ENCODE peak calls at places on chromosomes 3 and 15, in eight cellular contexts. X, J, Q, K, V, T, B and R are unnamed samples.

GRCh38 chr3:189267981-189268613 is 96.3 kb downstream of the TPRG1 start:
- DNase-seq in X (peak), J (no peak), Q (no peak), K (peak), V (no peak), T (peak), B (no peak), R (no peak)

GRCh38 chr3:46276497-46277099 is 34.3 kb downstream of the CCR3 start:
- DNase-seq in X (peak), J (peak), Q (peak), K (peak), V (peak), T (peak), B (no peak), R (peak)

GRCh38 chr15:40016224-40016865 is 22.6 kb downstream of the SRP14 start:
- DNase-seq in X (no peak), J (no peak), Q (no peak), K (peak), V (no peak), T (no peak), B (peak), R (no peak)

GRCh38 chr3:71503525-71504249 is 79.8 kb downstream of the FOXP1 start:
- DNase-seq in X (no peak), J (no peak), Q (no peak), K (peak), V (no peak), T (peak), B (peak), R (no peak)

GRCh38 chr3:46393011-46393410 is 13.9 kb downstream of the CCR5AS start:
- DNase-seq in X (no peak), J (no peak), Q (no peak), K (no peak), V (no peak), T (no peak), B (no peak), R (no peak)

GRCh38 chr3:122880624-122881023 is 85.8 kb downstream of the SLC49A4 start:
- DNase-seq in X (peak), J (no peak), Q (no peak), K (no peak), V (no peak), T (no peak), B (no peak), R (no peak)

GRCh38 chr3:195269375-195270078 is 1.4 kb downstream of the XXYLT1 start:
- DNase-seq in X (no peak), J (no peak), Q (no peak), K (no peak), V (no peak), T (no peak), B (no peak), R (no peak)

GRCh38 chr3:89227218-89227617 is 119.8 kb downstream of the EPHA3 start:
- DNase-seq in X (no peak), J (no peak), Q (no peak), K (peak), V (no peak), T (no peak), B (peak), R (no peak)

GRCh38 chr15:66714543-66714981 is 12.5 kb downstream of the SMAD6 start:
- DNase-seq in X (no peak), J (no peak), Q (no peak), K (no peak), V (no peak), T (peak), B (peak), R (no peak)

GRCh38 chr3:109922898-109923297 is 585.6 kb upstream of the DPPA4 start:
- DNase-seq in X (no peak), J (no peak), Q (no peak), K (no peak), V (no peak), T (no peak), B (no peak), R (no peak)

GRCh38 chr3:143171141-143171651 is 51.6 kb downstream of the CHST2 start:
- DNase-seq in X (no peak), J (no peak), Q (peak), K (peak), V (no peak), T (no peak), B (peak), R (peak)

GRCh38 chr3:50246517-50246954 is 10.5 kb downstream of the GNAI2 start:
- DNase-seq in X (peak), J (peak), Q (peak), K (peak), V (peak), T (peak), B (peak), R (peak)

GRCh38 chr15:48563944-48564343 is 81.6 kb downstream of the FBN1 start:
- DNase-seq in X (no peak), J (no peak), Q (no peak), K (no peak), V (no peak), T (no peak), B (no peak), R (no peak)

GRCh38 chr15:40511472-40512133 is 40.8 kb downstream of the CHST14 start:
- DNase-seq in X (peak), J (no peak), Q (no peak), K (peak), V (no peak), T (peak), B (peak), R (no peak)

GRCh38 chr15:59013246-59013645 is 25.8 kb downstream of the RNF111 start:
- DNase-seq in X (no peak), J (no peak), Q (no peak), K (peak), V (no peak), T (no peak), B (no peak), R (no peak)

GRCh38 chr3:161413127-161413854 is 42.0 kb upstream of the SPTSSB start:
- DNase-seq in X (no peak), J (no peak), Q (no peak), K (peak), V (no peak), T (no peak), B (peak), R (no peak)

GRCh38 chr3:38600551-38600950 is 48.9 kb downstream of the SCN5A start:
- DNase-seq in X (no peak), J (no peak), Q (no peak), K (no peak), V (no peak), T (no peak), B (no peak), R (no peak)

GRCh38 chr3:148230473-148230872 is 467.2 kb upstream of the AGTR1 start:
- DNase-seq in X (no peak), J (no peak), Q (no peak), K (no peak), V (no peak), T (no peak), B (peak), R (no peak)

GRCh38 chr3:107928084-107928445 is 162.8 kb downstream of the CD47 start:
- DNase-seq in X (peak), J (no peak), Q (no peak), K (peak), V (peak), T (no peak), B (peak), R (no peak)

GRCh38 chr3:8110966-8111798 is 390.4 kb upstream of the LMCD1 start:
- DNase-seq in X (peak), J (peak), Q (peak), K (peak), V (peak), T (peak), B (peak), R (peak)

GRCh38 chr3:10951295-10951926 is 41.1 kb upstream of the SLC6A1 start:
- DNase-seq in X (no peak), J (no peak), Q (no peak), K (no peak), V (no peak), T (no peak), B (no peak), R (no peak)

GRCh38 chr3:193499801-193500485 is 54.8 kb downstream of the ATP13A4 start:
- DNase-seq in X (no peak), J (no peak), Q (no peak), K (no peak), V (no peak), T (no peak), B (no peak), R (no peak)

GRCh38 chr3:97817965-97818364 is 3.8 kb upstream of the CRYBG3 start:
- DNase-seq in X (no peak), J (no peak), Q (no peak), K (no peak), V (no peak), T (no peak), B (no peak), R (no peak)

GRCh38 chr15:59976480-59976879 is 27.6 kb upstream of the FOXB1 start:
- DNase-seq in X (no peak), J (no peak), Q (peak), K (no peak), V (no peak), T (no peak), B (no peak), R (peak)

GRCh38 chr3:12869025-12869695 is 27.8 kb upstream of the RPL32 start:
- DNase-seq in X (peak), J (peak), Q (no peak), K (no peak), V (peak), T (no peak), B (peak), R (no peak)

GRCh38 chr3:120416868-120417267 is 33.9 kb downstream of the FSTL1 start:
- DNase-seq in X (no peak), J (no peak), Q (peak), K (no peak), V (no peak), T (no peak), B (no peak), R (no peak)

GRCh38 chr15:82105458-82106205 is 59.8 kb upstream of the MEX3B start:
- DNase-seq in X (peak), J (no peak), Q (no peak), K (peak), V (no peak), T (no peak), B (peak), R (no peak)

GRCh38 chr15:68325721-68326120 is 48.2 kb downstream of the FEM1B start:
- DNase-seq in X (no peak), J (no peak), Q (no peak), K (no peak), V (no peak), T (no peak), B (no peak), R (no peak)

GRCh38 chr3:146250449-146251382 is at the start of gene PLSCR4:
- DNase-seq in X (peak), J (no peak), Q (no peak), K (peak), V (no peak), T (peak), B (peak), R (peak)

GRCh38 chr3:97952280-97952679 is 20.0 kb downstream of the RIOX2 start:
- DNase-seq in X (no peak), J (no peak), Q (no peak), K (peak), V (no peak), T (no peak), B (peak), R (no peak)

GRCh38 chr15:45637552-45638033 is 2.8 kb downstream of the SQOR start:
- DNase-seq in X (no peak), J (peak), Q (peak), K (peak), V (peak), T (peak), B (peak), R (peak)

GRCh38 chr3:71172951-71173350 is 410.6 kb downstream of the FOXP1 start:
- DNase-seq in X (no peak), J (no peak), Q (no peak), K (peak), V (no peak), T (no peak), B (peak), R (no peak)

GRCh38 chr3:132232231-132232792 is 84.9 kb upstream of the ACP3 start:
- DNase-seq in X (no peak), J (no peak), Q (no peak), K (peak), V (no peak), T (no peak), B (peak), R (no peak)